ENCODE peak calls at places on chromosome 9, in four cellular contexts. One of them, this sample, is unnamed.
A peak's percentile ranks its signal among the peaks of the same experiment; 100 is the strongest.

GRCh38 chr9:96062854-96063253 is 187.4 kb downstream of the ERCC6L2 start:
- DNase-seq in GM23248: no peak
- DNase-seq in HepG2: peak; percentile 17
- DNase-seq in keratinocyte: no peak
- DNase-seq in this sample: no peak

GRCh38 chr9:124257070-124257864 is 482 bp upstream of the NEK6 start:
- DNase-seq in HepG2: no peak
- DNase-seq in keratinocyte: no peak
- DNase-seq in GM23248: peak; percentile 47
- DNase-seq in this sample: peak; percentile 4

GRCh38 chr9:100052375-100052774 is 46.4 kb downstream of the ERP44 start:
- DNase-seq in GM23248: no peak
- DNase-seq in HepG2: no peak
- DNase-seq in keratinocyte: no peak
- DNase-seq in this sample: no peak

GRCh38 chr9:123684393-123685149 is 245.4 kb downstream of the DENND1A start:
- DNase-seq in keratinocyte: no peak
- DNase-seq in GM23248: no peak
- DNase-seq in HepG2: no peak
- DNase-seq in this sample: no peak

GRCh38 chr9:3474821-3475220 is 51.0 kb downstream of the RFX3 start:
- DNase-seq in keratinocyte: no peak
- DNase-seq in GM23248: no peak
- DNase-seq in HepG2: no peak
- DNase-seq in this sample: no peak

GRCh38 chr9:89603629-89604462 is 966 bp upstream of the GADD45G start:
- DNase-seq in HepG2: peak; percentile 47
- DNase-seq in keratinocyte: no peak
- DNase-seq in GM23248: peak; percentile 41
- DNase-seq in this sample: no peak

GRCh38 chr9:70389642-70390266 is 24.7 kb downstream of the KLF9 start:
- DNase-seq in HepG2: no peak
- DNase-seq in keratinocyte: no peak
- DNase-seq in GM23248: peak; percentile 76
- DNase-seq in this sample: peak; percentile 12

GRCh38 chr9:91187965-91188344 is 173.8 kb downstream of the AUH start:
- DNase-seq in HepG2: no peak
- DNase-seq in GM23248: peak; percentile 95
- DNase-seq in keratinocyte: no peak
- DNase-seq in this sample: no peak

GRCh38 chr9:2241461-2241874 is 226.3 kb downstream of the SMARCA2 start:
- DNase-seq in keratinocyte: peak; percentile 63
- DNase-seq in HepG2: no peak
- DNase-seq in GM23248: peak; percentile 61
- DNase-seq in this sample: no peak

GRCh38 chr9:6498982-6499381 is 86.0 kb downstream of the UHRF2 start:
- DNase-seq in HepG2: no peak
- DNase-seq in GM23248: peak; percentile 80
- DNase-seq in keratinocyte: no peak
- DNase-seq in this sample: peak; percentile 3

GRCh38 chr9:21171351-21171750 is 4.9 kb upstream of the IFNA21 start:
- DNase-seq in HepG2: no peak
- DNase-seq in GM23248: no peak
- DNase-seq in keratinocyte: no peak
- DNase-seq in this sample: no peak

GRCh38 chr9:116594552-116594951 is 92.6 kb upstream of the TRIM32 start:
- DNase-seq in GM23248: peak; percentile 95
- DNase-seq in keratinocyte: no peak
- DNase-seq in HepG2: no peak
- DNase-seq in this sample: peak; percentile 59

GRCh38 chr9:4489919-4490704 is at the start of gene SLC1A1:
- DNase-seq in keratinocyte: no peak
- DNase-seq in GM23248: peak; percentile 83
- DNase-seq in HepG2: no peak
- DNase-seq in this sample: peak; percentile 63

GRCh38 chr9:133991964-133992779 is at the start of gene VAV2:
- DNase-seq in GM23248: peak; percentile 77
- DNase-seq in keratinocyte: no peak
- DNase-seq in HepG2: peak; percentile 48
- DNase-seq in this sample: peak; percentile 63

GRCh38 chr9:86577420-86578333 is 223.5 kb upstream of the TUT7 start:
- DNase-seq in HepG2: no peak
- DNase-seq in keratinocyte: no peak
- DNase-seq in GM23248: no peak
- DNase-seq in this sample: no peak

GRCh38 chr9:134605969-134606363 is 35.6 kb upstream of the COL5A1 start:
- DNase-seq in HepG2: no peak
- DNase-seq in keratinocyte: no peak
- DNase-seq in GM23248: no peak
- DNase-seq in this sample: no peak

GRCh38 chr9:112820886-112821285 is 69.8 kb downstream of the SLC46A2 start:
- DNase-seq in HepG2: no peak
- DNase-seq in GM23248: peak; percentile 85
- DNase-seq in keratinocyte: no peak
- DNase-seq in this sample: peak; percentile 25

GRCh38 chr9:78462616-78463015 is 165.7 kb downstream of the PSAT1 start:
- DNase-seq in HepG2: no peak
- DNase-seq in GM23248: peak; percentile 36
- DNase-seq in keratinocyte: no peak
- DNase-seq in this sample: peak; percentile 51

GRCh38 chr9:98781588-98782383 is 14.6 kb downstream of the ANKS6 start:
- DNase-seq in GM23248: no peak
- DNase-seq in keratinocyte: peak; percentile 65
- DNase-seq in HepG2: peak; percentile 22
- DNase-seq in this sample: peak; percentile 78
- H3K36me3 ChIP-seq in GM23248: peaks cover 4% of the 10 kb centered on the region
- H3K36me3 ChIP-seq in keratinocyte: peaks cover 13% of the 10 kb centered on the region
- H3K36me3 ChIP-seq in HepG2: no peaks in the 10 kb centered on the region
- H3K36me3 ChIP-seq in this sample: no peaks in the 10 kb centered on the region

GRCh38 chr9:101485873-101486692 is 47.6 kb upstream of the RNF20 start:
- DNase-seq in GM23248: peak; percentile 71
- DNase-seq in keratinocyte: no peak
- DNase-seq in HepG2: no peak
- DNase-seq in this sample: no peak

GRCh38 chr9:101487443-101487855 is 46.2 kb upstream of the RNF20 start:
- DNase-seq in GM23248: no peak
- DNase-seq in keratinocyte: no peak
- DNase-seq in HepG2: no peak
- DNase-seq in this sample: no peak

GRCh38 chr9:101484046-101484445 is 48.5 kb upstream of the ALDOB start:
- DNase-seq in GM23248: no peak
- DNase-seq in HepG2: no peak
- DNase-seq in keratinocyte: no peak
- DNase-seq in this sample: no peak

GRCh38 chr9:101481296-101481695 is 45.7 kb upstream of the ALDOB start:
- DNase-seq in HepG2: no peak
- DNase-seq in GM23248: peak; percentile 11
- DNase-seq in keratinocyte: no peak
- DNase-seq in this sample: no peak

GRCh38 chr9:101486693-101487442 is 46.8 kb upstream of the RNF20 start:
- DNase-seq in HepG2: no peak
- DNase-seq in keratinocyte: no peak
- DNase-seq in GM23248: peak; percentile 83
- DNase-seq in this sample: no peak
- TF ChIP-seq EZH2 in HepG2: no peak
- TF ChIP-seq EZH2 in keratinocyte: no peak
- TF ChIP-seq EZH2 in GM23248: no peak
- TF ChIP-seq EZH2 in this sample: no peak

DNA sequence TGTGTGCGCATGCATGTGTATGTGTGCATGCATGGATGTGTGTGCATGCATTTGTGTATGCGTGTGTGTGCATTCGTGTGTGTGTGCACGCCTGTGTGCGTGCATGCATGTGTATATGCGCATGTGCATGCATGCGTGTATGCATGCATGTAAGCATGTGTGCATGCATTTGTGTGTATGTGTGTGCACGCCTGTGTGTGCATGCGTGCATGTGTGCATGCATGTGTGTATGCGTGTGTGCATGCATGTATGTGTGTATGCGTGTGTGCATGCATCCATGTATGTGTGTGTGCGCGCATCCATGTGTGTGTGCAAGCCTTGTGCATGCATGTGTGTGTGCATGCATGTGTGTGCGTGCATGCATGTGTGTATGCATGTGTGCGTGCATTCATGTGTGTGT is 276.8 kb downstream of the PBX3 start:
- DNase-seq in keratinocyte: no peak
- DNase-seq in GM23248: no peak
- DNase-seq in HepG2: no peak
- DNase-seq in this sample: no peak
- H3K4me3 ChIP-seq in keratinocyte: no peak overlapping the region
- H3K4me3 ChIP-seq in GM23248: no peak overlapping the region
- H3K4me3 ChIP-seq in HepG2: no peak overlapping the region
- H3K4me3 ChIP-seq in this sample: no peak overlapping the region

DNA sequence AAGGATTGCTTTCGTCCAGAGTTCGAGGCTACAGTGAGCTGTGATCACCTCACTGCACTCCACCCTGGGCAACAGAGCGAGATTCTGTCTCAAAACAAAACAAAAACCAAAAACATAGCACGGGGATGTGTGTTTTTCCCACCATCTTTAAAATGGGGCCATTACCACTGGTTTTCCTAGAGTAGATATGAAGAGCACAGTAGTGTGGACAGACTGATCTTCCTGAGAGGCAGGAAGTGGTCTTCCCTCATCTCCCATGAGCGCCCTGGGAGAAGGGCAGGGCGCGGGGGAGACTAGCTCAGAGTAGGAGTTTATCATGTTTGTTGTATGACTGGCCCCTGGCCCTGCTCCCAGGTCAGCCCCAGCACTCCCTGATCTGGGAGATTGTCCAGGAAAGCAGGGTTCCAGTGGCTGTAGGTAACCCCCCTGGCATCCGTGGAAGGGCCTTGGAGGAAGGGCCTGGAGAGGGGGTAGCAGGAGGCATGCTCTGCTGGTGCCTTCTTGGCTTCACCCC is 2.3 kb downstream of the SUSD3 start:
- DNase-seq in HepG2: no peak
- DNase-seq in keratinocyte: no peak
- DNase-seq in GM23248: peak; percentile 53
- DNase-seq in this sample: peak; percentile 81
- H3K36me3 ChIP-seq in HepG2: no peaks in the 10 kb centered on the region
- H3K36me3 ChIP-seq in keratinocyte: no peaks in the 10 kb centered on the region
- H3K36me3 ChIP-seq in GM23248: no peaks in the 10 kb centered on the region
- H3K36me3 ChIP-seq in this sample: no peaks in the 10 kb centered on the region

DNA sequence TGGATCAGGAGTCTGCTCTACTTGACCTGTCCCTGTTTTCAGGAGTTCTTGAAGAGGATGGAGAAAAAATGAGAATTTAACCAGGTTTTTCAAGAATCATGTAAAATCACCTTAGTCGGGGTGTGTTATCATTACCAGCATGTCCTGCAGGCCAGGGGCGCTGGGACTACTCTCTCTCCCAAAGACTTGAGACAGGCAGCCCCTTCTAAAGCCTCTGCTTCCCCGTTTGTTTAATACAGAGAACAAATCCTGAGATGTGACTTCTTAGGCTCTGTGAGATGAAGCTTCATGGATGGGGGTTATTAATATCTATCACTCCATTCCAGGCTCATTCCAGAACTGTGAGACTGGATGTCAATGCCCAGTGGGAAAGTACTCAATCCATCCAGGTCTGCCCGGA is 3.0 kb downstream of the PAX5 start:
- DNase-seq in GM23248: no peak
- DNase-seq in HepG2: no peak
- DNase-seq in keratinocyte: no peak
- DNase-seq in this sample: no peak
- TF ChIP-seq EZH2 in GM23248: no peak
- TF ChIP-seq EZH2 in HepG2: no peak
- TF ChIP-seq EZH2 in keratinocyte: no peak
- TF ChIP-seq EZH2 in this sample: no peak

DNA sequence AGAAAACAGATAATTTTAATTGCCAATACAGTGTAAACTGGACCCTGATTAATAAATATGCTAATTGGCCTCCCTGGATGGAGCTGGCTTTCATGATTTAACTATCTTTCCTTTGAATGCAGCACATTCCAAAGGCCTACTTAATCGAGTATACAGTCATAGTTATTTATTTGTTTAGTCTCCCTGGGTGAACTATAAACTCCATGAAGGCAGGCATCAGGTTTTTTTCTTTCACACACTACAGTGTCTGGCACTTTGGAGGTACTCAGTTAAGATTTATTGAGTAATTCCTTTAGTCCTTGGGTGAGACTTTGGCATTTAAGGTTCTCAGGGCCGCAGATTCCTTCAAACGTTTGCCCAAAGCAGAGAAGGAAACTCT is 20.4 kb downstream of the RUSC2 start:
- DNase-seq in GM23248: no peak
- DNase-seq in keratinocyte: no peak
- DNase-seq in HepG2: no peak
- DNase-seq in this sample: peak; percentile 16
- H3K4me3 ChIP-seq in GM23248: peak overlapping the region; percentile 9
- H3K4me3 ChIP-seq in keratinocyte: no peak overlapping the region
- H3K4me3 ChIP-seq in HepG2: no peak overlapping the region
- H3K4me3 ChIP-seq in this sample: no peak overlapping the region

GRCh38 chr9:8855046-8855445 is 1055.5 kb upstream of the DMAC1 start:
- DNase-seq in keratinocyte: no peak
- DNase-seq in HepG2: no peak
- DNase-seq in GM23248: no peak
- DNase-seq in this sample: no peak

GRCh38 chr9:8845808-8846207 is 1046.2 kb upstream of the DMAC1 start:
- DNase-seq in GM23248: no peak
- DNase-seq in keratinocyte: no peak
- DNase-seq in HepG2: no peak
- DNase-seq in this sample: no peak

GRCh38 chr9:8845376-8845775 is 1045.8 kb upstream of the DMAC1 start:
- DNase-seq in keratinocyte: no peak
- DNase-seq in GM23248: no peak
- DNase-seq in HepG2: no peak
- DNase-seq in this sample: no peak

GRCh38 chr9:8852301-8852864 is 1052.8 kb upstream of the DMAC1 start:
- DNase-seq in keratinocyte: no peak
- DNase-seq in HepG2: no peak
- DNase-seq in GM23248: no peak
- DNase-seq in this sample: no peak

GRCh38 chr9:8850916-8851315 is 1051.3 kb upstream of the DMAC1 start:
- DNase-seq in keratinocyte: no peak
- DNase-seq in GM23248: no peak
- DNase-seq in HepG2: no peak
- DNase-seq in this sample: no peak
- H3K36me3 ChIP-seq in keratinocyte: no peaks in the 10 kb centered on the region
- H3K36me3 ChIP-seq in GM23248: no peaks in the 10 kb centered on the region
- H3K36me3 ChIP-seq in HepG2: no peaks in the 10 kb centered on the region
- H3K36me3 ChIP-seq in this sample: no peaks in the 10 kb centered on the region

DNA sequence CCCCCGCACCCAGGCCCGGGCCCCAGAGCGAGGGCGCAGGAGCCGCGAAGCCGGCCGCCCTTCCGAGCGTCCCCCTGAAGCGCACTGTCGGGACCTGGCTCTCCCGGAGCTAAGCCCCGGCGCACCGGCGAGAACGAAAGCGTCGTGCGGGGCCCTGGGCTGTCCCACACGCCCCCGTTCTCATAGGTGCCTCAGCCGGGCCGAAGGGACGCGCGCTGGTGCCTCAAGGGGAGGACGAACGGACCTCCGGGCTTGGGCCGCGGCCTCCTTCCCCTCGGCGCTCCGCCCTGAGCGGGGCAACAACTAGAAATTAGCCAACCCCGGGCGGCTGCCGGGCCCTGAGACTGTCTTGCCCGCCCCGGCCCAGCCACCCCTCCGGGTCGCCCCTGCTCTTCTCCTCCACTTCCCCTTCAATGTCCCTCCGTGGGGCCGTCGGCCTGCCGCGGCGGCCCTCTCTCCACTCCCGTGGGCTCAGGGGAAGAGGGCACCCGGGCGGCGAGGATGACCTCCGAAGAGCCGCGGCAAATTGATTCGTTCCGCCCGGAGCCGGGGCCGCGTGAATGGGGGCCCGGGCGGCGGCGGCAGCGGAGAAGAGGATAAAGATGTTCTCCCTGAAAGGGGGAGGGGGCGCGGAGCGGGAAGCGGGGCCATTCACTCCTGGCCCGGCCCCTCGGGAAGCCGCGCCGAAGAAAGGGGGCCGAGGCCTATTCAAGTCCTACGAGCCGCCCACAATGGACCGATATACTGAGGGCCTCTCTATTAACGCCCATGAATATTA is 3.5 kb upstream of the PRDM12 start:
- DNase-seq in keratinocyte: no peak
- DNase-seq in HepG2: no peak
- DNase-seq in GM23248: peak; percentile 30
- DNase-seq in this sample: no peak
- TF ChIP-seq EZH2 in keratinocyte: peak; percentile 94
- TF ChIP-seq EZH2 in HepG2: no peak
- TF ChIP-seq EZH2 in GM23248: peak; percentile 93
- TF ChIP-seq EZH2 in this sample: no peak

This sample was measured in PC-3.